ENCODE peak calls at places on chromosomes 11 and 22, in ten cellular contexts. One of them, this sample, is unnamed.

GRCh38 chr22:37525073-37525745 is 6.0 kb upstream of the CARD10 start:
- DNase-seq in H9: no peak
- DNase-seq in astrocyte of the spinal cord: peak; percentile 73
- DNase-seq in NCI-H460: peak; percentile 50
- DNase-seq in hippocampal formation: no peak
- DNase-seq in ovary: no peak
- DNase-seq in HL-60: no peak
- DNase-seq in SK-MEL-5: no peak
- DNase-seq in OCI-LY7: no peak
- DNase-seq in stimulated activated CD4-positive, alpha-beta T cell treated with anti-CD3 and anti-CD28 coated beads, Interleukin-15, amount 100 ng/mL, for 24 hours: peak; percentile 33
- DNase-seq in this sample: no peak

GRCh38 chr22:49925525-49926128 is 7.2 kb downstream of the CRELD2 start:
- DNase-seq in H9: no peak
- DNase-seq in astrocyte of the spinal cord: no peak
- DNase-seq in NCI-H460: no peak
- DNase-seq in hippocampal formation: no peak
- DNase-seq in ovary: no peak
- DNase-seq in HL-60: peak; percentile 83
- DNase-seq in SK-MEL-5: no peak
- DNase-seq in OCI-LY7: peak; percentile 91
- DNase-seq in stimulated activated CD4-positive, alpha-beta T cell treated with anti-CD3 and anti-CD28 coated beads, Interleukin-15, amount 100 ng/mL, for 24 hours: peak; percentile 72
- DNase-seq in this sample: no peak

GRCh38 chr11:15291885-15292284 is 177.2 kb downstream of the INSC start:
- DNase-seq in H9: no peak
- DNase-seq in astrocyte of the spinal cord: no peak
- DNase-seq in NCI-H460: no peak
- DNase-seq in hippocampal formation: no peak
- DNase-seq in ovary: no peak
- DNase-seq in HL-60: no peak
- DNase-seq in SK-MEL-5: no peak
- DNase-seq in OCI-LY7: no peak
- DNase-seq in stimulated activated CD4-positive, alpha-beta T cell treated with anti-CD3 and anti-CD28 coated beads, Interleukin-15, amount 100 ng/mL, for 24 hours: no peak
- DNase-seq in this sample: no peak

GRCh38 chr11:12435264-12435663 is 57.9 kb downstream of the PARVA start:
- DNase-seq in H9: no peak
- DNase-seq in astrocyte of the spinal cord: no peak
- DNase-seq in NCI-H460: no peak
- DNase-seq in hippocampal formation: no peak
- DNase-seq in ovary: no peak
- DNase-seq in HL-60: no peak
- DNase-seq in SK-MEL-5: no peak
- DNase-seq in OCI-LY7: no peak
- DNase-seq in stimulated activated CD4-positive, alpha-beta T cell treated with anti-CD3 and anti-CD28 coated beads, Interleukin-15, amount 100 ng/mL, for 24 hours: no peak
- DNase-seq in this sample: no peak

GRCh38 chr11:45301537-45302246 is 15.6 kb upstream of the SYT13 start:
- DNase-seq in H9: no peak
- DNase-seq in astrocyte of the spinal cord: no peak
- DNase-seq in NCI-H460: no peak
- DNase-seq in hippocampal formation: no peak
- DNase-seq in ovary: no peak
- DNase-seq in HL-60: no peak
- DNase-seq in SK-MEL-5: no peak
- DNase-seq in OCI-LY7: peak; percentile 21
- DNase-seq in stimulated activated CD4-positive, alpha-beta T cell treated with anti-CD3 and anti-CD28 coated beads, Interleukin-15, amount 100 ng/mL, for 24 hours: no peak
- DNase-seq in this sample: no peak

GRCh38 chr11:64536396-64536935 is 54.6 kb upstream of the SLC22A12 start:
- DNase-seq in H9: no peak
- DNase-seq in astrocyte of the spinal cord: peak; percentile 22
- DNase-seq in NCI-H460: no peak
- DNase-seq in hippocampal formation: no peak
- DNase-seq in ovary: no peak
- DNase-seq in HL-60: no peak
- DNase-seq in SK-MEL-5: no peak
- DNase-seq in OCI-LY7: no peak
- DNase-seq in stimulated activated CD4-positive, alpha-beta T cell treated with anti-CD3 and anti-CD28 coated beads, Interleukin-15, amount 100 ng/mL, for 24 hours: no peak
- DNase-seq in this sample: no peak

GRCh38 chr11:130471731-130472433 is 23.4 kb downstream of the ADAMTS15 start:
- DNase-seq in H9: no peak
- DNase-seq in astrocyte of the spinal cord: no peak
- DNase-seq in NCI-H460: no peak
- DNase-seq in hippocampal formation: no peak
- DNase-seq in ovary: peak; percentile 7
- DNase-seq in HL-60: no peak
- DNase-seq in SK-MEL-5: no peak
- DNase-seq in OCI-LY7: no peak
- DNase-seq in stimulated activated CD4-positive, alpha-beta T cell treated with anti-CD3 and anti-CD28 coated beads, Interleukin-15, amount 100 ng/mL, for 24 hours: no peak
- DNase-seq in this sample: no peak

GRCh38 chr11:121889931-121890330 is 226.1 kb downstream of the BLID start:
- DNase-seq in H9: no peak
- DNase-seq in astrocyte of the spinal cord: peak; percentile 68
- DNase-seq in NCI-H460: no peak
- DNase-seq in hippocampal formation: no peak
- DNase-seq in ovary: no peak
- DNase-seq in HL-60: no peak
- DNase-seq in SK-MEL-5: no peak
- DNase-seq in OCI-LY7: no peak
- DNase-seq in stimulated activated CD4-positive, alpha-beta T cell treated with anti-CD3 and anti-CD28 coated beads, Interleukin-15, amount 100 ng/mL, for 24 hours: no peak
- DNase-seq in this sample: no peak

GRCh38 chr11:44315947-44316387 is 6.0 kb upstream of the ALX4 start:
- DNase-seq in H9: no peak
- DNase-seq in astrocyte of the spinal cord: no peak
- DNase-seq in NCI-H460: peak; percentile 14
- DNase-seq in hippocampal formation: no peak
- DNase-seq in ovary: no peak
- DNase-seq in HL-60: no peak
- DNase-seq in SK-MEL-5: no peak
- DNase-seq in OCI-LY7: no peak
- DNase-seq in stimulated activated CD4-positive, alpha-beta T cell treated with anti-CD3 and anti-CD28 coated beads, Interleukin-15, amount 100 ng/mL, for 24 hours: no peak
- DNase-seq in this sample: no peak

GRCh38 chr11:1553808-1554594 is 18.1 kb downstream of the DUSP8 start:
- DNase-seq in H9: peak; percentile 91
- DNase-seq in astrocyte of the spinal cord: no peak
- DNase-seq in NCI-H460: no peak
- DNase-seq in hippocampal formation: no peak
- DNase-seq in ovary: no peak
- DNase-seq in HL-60: no peak
- DNase-seq in SK-MEL-5: no peak
- DNase-seq in OCI-LY7: no peak
- DNase-seq in stimulated activated CD4-positive, alpha-beta T cell treated with anti-CD3 and anti-CD28 coated beads, Interleukin-15, amount 100 ng/mL, for 24 hours: no peak
- DNase-seq in this sample: no peak

GRCh38 chr11:102580185-102580951 is 44.8 kb downstream of the MMP20 start:
- DNase-seq in H9: no peak
- DNase-seq in astrocyte of the spinal cord: no peak
- DNase-seq in NCI-H460: no peak
- DNase-seq in hippocampal formation: no peak
- DNase-seq in ovary: no peak
- DNase-seq in HL-60: no peak
- DNase-seq in SK-MEL-5: no peak
- DNase-seq in OCI-LY7: no peak
- DNase-seq in stimulated activated CD4-positive, alpha-beta T cell treated with anti-CD3 and anti-CD28 coated beads, Interleukin-15, amount 100 ng/mL, for 24 hours: no peak
- DNase-seq in this sample: no peak

GRCh38 chr11:29328961-29329441 is 687.8 kb downstream of the KCNA4 start:
- DNase-seq in H9: no peak
- DNase-seq in astrocyte of the spinal cord: peak; percentile 87
- DNase-seq in NCI-H460: peak; percentile 65
- DNase-seq in hippocampal formation: no peak
- DNase-seq in ovary: no peak
- DNase-seq in HL-60: peak; percentile 2
- DNase-seq in SK-MEL-5: peak; percentile 80
- DNase-seq in OCI-LY7: peak; percentile 19
- DNase-seq in stimulated activated CD4-positive, alpha-beta T cell treated with anti-CD3 and anti-CD28 coated beads, Interleukin-15, amount 100 ng/mL, for 24 hours: no peak
- DNase-seq in this sample: no peak

GRCh38 chr11:123473941-123474668 is 44.0 kb downstream of the GRAMD1B start:
- DNase-seq in H9: no peak
- DNase-seq in astrocyte of the spinal cord: peak; percentile 93
- DNase-seq in NCI-H460: peak; percentile 84
- DNase-seq in hippocampal formation: no peak
- DNase-seq in ovary: no peak
- DNase-seq in HL-60: no peak
- DNase-seq in SK-MEL-5: peak; percentile 66
- DNase-seq in OCI-LY7: no peak
- DNase-seq in stimulated activated CD4-positive, alpha-beta T cell treated with anti-CD3 and anti-CD28 coated beads, Interleukin-15, amount 100 ng/mL, for 24 hours: no peak
- DNase-seq in this sample: no peak

GRCh38 chr11:68372114-68372513 is 59.7 kb downstream of the LRP5 start:
- DNase-seq in H9: no peak
- DNase-seq in astrocyte of the spinal cord: no peak
- DNase-seq in NCI-H460: no peak
- DNase-seq in hippocampal formation: no peak
- DNase-seq in ovary: no peak
- DNase-seq in HL-60: no peak
- DNase-seq in SK-MEL-5: no peak
- DNase-seq in OCI-LY7: no peak
- DNase-seq in stimulated activated CD4-positive, alpha-beta T cell treated with anti-CD3 and anti-CD28 coated beads, Interleukin-15, amount 100 ng/mL, for 24 hours: no peak
- DNase-seq in this sample: no peak

GRCh38 chr22:37728620-37729019 is 31.8 kb downstream of the TRIOBP start:
- DNase-seq in H9: no peak
- DNase-seq in astrocyte of the spinal cord: no peak
- DNase-seq in NCI-H460: no peak
- DNase-seq in hippocampal formation: no peak
- DNase-seq in ovary: no peak
- DNase-seq in HL-60: no peak
- DNase-seq in SK-MEL-5: no peak
- DNase-seq in OCI-LY7: no peak
- DNase-seq in stimulated activated CD4-positive, alpha-beta T cell treated with anti-CD3 and anti-CD28 coated beads, Interleukin-15, amount 100 ng/mL, for 24 hours: no peak
- DNase-seq in this sample: no peak

GRCh38 chr11:110712643-110713468 is 619 bp upstream of the ARHGAP20 start:
- DNase-seq in H9: peak; percentile 28
- DNase-seq in astrocyte of the spinal cord: peak; percentile 60
- DNase-seq in NCI-H460: no peak
- DNase-seq in hippocampal formation: peak; percentile 57
- DNase-seq in ovary: no peak
- DNase-seq in HL-60: peak; percentile 5
- DNase-seq in SK-MEL-5: no peak
- DNase-seq in OCI-LY7: no peak
- DNase-seq in stimulated activated CD4-positive, alpha-beta T cell treated with anti-CD3 and anti-CD28 coated beads, Interleukin-15, amount 100 ng/mL, for 24 hours: peak; percentile 7
- DNase-seq in this sample: no peak

GRCh38 chr11:3095712-3096361 is 38.6 kb upstream of the CARS1 start:
- DNase-seq in H9: no peak
- DNase-seq in astrocyte of the spinal cord: peak; percentile 80
- DNase-seq in NCI-H460: no peak
- DNase-seq in hippocampal formation: no peak
- DNase-seq in ovary: peak; percentile 21
- DNase-seq in HL-60: no peak
- DNase-seq in SK-MEL-5: peak; percentile 98
- DNase-seq in OCI-LY7: no peak
- DNase-seq in stimulated activated CD4-positive, alpha-beta T cell treated with anti-CD3 and anti-CD28 coated beads, Interleukin-15, amount 100 ng/mL, for 24 hours: no peak
- DNase-seq in this sample: no peak

This sample was measured in K562.